ENCODE peak calls at places on chromosomes 3 and 15, in six cellular contexts. F is occipital lobe; M is nucleus accumbens; A is GM20000; J is kidney tubule cell; Z is stimulated activated CD8-positive, alpha-beta memory T cell treated with anti-CD3 and anti-CD28 coated beads, Interleukin-2, amount 100 ng/mL, for 48 hours. Y is an unnamed sample.

GRCh38 chr3:66107855-66108254 is 69.1 kb upstream of the MAGI1 start:
- DNase-seq in Z (no peak), J (no peak), F (no peak), M (no peak), A (no peak), Y (no peak)

GRCh38 chr3:55315396-55315795 is 171.7 kb downstream of the WNT5A start:
- DNase-seq in J (no peak), M (no peak), A (no peak), Z (no peak), F (no peak), Y (no peak)

GRCh38 chr3:40020689-40021088 is 211.3 kb downstream of the MYRIP start:
- DNase-seq in F (no peak), Z (no peak), M (no peak), J (no peak), A (no peak), Y (no peak)

GRCh38 chr3:194572944-194573491 is 60.2 kb downstream of the TMEM44 start:
- DNase-seq in J (peak; percentile 92), F (no peak), Z (no peak), A (no peak), M (no peak), Y (no peak)

GRCh38 chr15:47744973-47745372 is 27.7 kb downstream of the SEMA6D start:
- DNase-seq in J (no peak), F (no peak), Z (no peak), A (no peak), M (no peak), Y (no peak)

GRCh38 chr15:72491768-72492167 is 17.6 kb downstream of the ARIH1 start:
- DNase-seq in J (peak; percentile 84), A (no peak), Z (no peak), M (no peak), F (no peak), Y (no peak)

GRCh38 chr3:171055336-171056178 is 29.0 kb upstream of the SLC2A2 start:
- DNase-seq in J (peak; percentile 89), Z (no peak), A (no peak), M (no peak), F (no peak), Y (no peak)

GRCh38 chr3:18007980-18008379 is 265.5 kb upstream of the TBC1D5 start:
- DNase-seq in F (no peak), Z (no peak), M (no peak), A (no peak), J (no peak), Y (no peak)

GRCh38 chr15:91862891-91863520 is 9.5 kb downstream of the SLCO3A1 start:
- DNase-seq in A (no peak), M (no peak), F (no peak), Z (no peak), J (no peak), Y (no peak)

Y was measured in B cell.